ENCODE peak calls at places on chromosome 14, in six cellular contexts. M, N, Z, Q, R and I are unnamed samples.

GRCh38 chr14:33686218-33686617 is 264.7 kb downstream of the EGLN3 start:
- DNase-seq in M (no peak), N (peak; percentile 64), Z (no peak), Q (no peak), R (no peak), I (peak; percentile 88)

GRCh38 chr14:32703246-32703645 is 235.4 kb upstream of the NPAS3 start:
- DNase-seq in M (peak; percentile 20), Q (peak; percentile 33), R (no peak), Z (no peak), N (peak; percentile 59), I (no peak)

GRCh38 chr14:73662439-73663056 is 17.8 kb downstream of the DNAL1 start:
- DNase-seq in R (peak; percentile 26), M (no peak), Q (peak; percentile 86), Z (peak; percentile 65), N (peak; percentile 94), I (peak; percentile 94)

GRCh38 chr14:77579760-77580159 is 36.7 kb downstream of the SPTLC2 start:
- DNase-seq in R (no peak), Q (no peak), N (no peak), M (no peak), Z (no peak), I (no peak)

GRCh38 chr14:33943484-33943883 is 7.4 kb downstream of the EGLN3 start:
- DNase-seq in M (no peak), Q (no peak), Z (peak; percentile 12), R (no peak), N (no peak), I (no peak)

GRCh38 chr14:101505216-101505970 is 55.9 kb upstream of the DIO3 start:
- DNase-seq in R (peak; percentile 11), Q (no peak), Z (no peak), M (no peak), N (no peak), I (no peak)

GRCh38 chr14:77543240-77543551 is 44.6 kb upstream of the ISM2 start:
- DNase-seq in Q (no peak), M (no peak), Z (no peak), R (no peak), N (no peak), I (no peak)

GRCh38 chr14:51750542-51750941 is 98.8 kb downstream of the FRMD6 start:
- DNase-seq in Z (no peak), M (no peak), R (no peak), N (no peak), Q (no peak), I (no peak)

GRCh38 chr14:41482861-41483260 is 123.8 kb upstream of the LRFN5 start:
- DNase-seq in M (no peak), R (no peak), Z (no peak), N (no peak), Q (no peak), I (no peak)

GRCh38 chr14:77151918-77152588 is 10.5 kb upstream of the ZDHHC22 start:
- DNase-seq in M (no peak), N (peak; percentile 42), Q (no peak), Z (no peak), R (no peak), I (peak; percentile 19)

GRCh38 chr14:34926552-34926951 is 51.4 kb upstream of the BAZ1A start:
- DNase-seq in M (no peak), Z (no peak), R (no peak), Q (no peak), N (peak; percentile 14), I (peak; percentile 20)

GRCh38 chr14:36028665-36029064 is 147.9 kb downstream of the PTCSC3 start:
- DNase-seq in M (no peak), Z (no peak), Q (no peak), R (no peak), N (no peak), I (no peak)

GRCh38 chr14:44846232-44846824 is 115.4 kb downstream of the KLHL28 start:
- DNase-seq in Q (peak; percentile 27), M (no peak), Z (peak; percentile 30), R (no peak), N (peak; percentile 57), I (peak; percentile 44)
- TF ChIP-seq CTCF in Q (peak; percentile 87), M (peak; percentile 83), Z (peak; percentile 59), R (peak; percentile 59), N (peak; percentile 90), I (peak; percentile 86)

GRCh38 chr14:90883197-90883596 is 67.0 kb upstream of the TTC7B start:
- DNase-seq in M (no peak), Q (no peak), R (no peak), N (no peak), Z (no peak), I (no peak)
- TF ChIP-seq CTCF in M (no peak), Q (no peak), R (no peak), N (no peak), Z (no peak), I (no peak)

GRCh38 chr14:80356413-80356812 is 145.1 kb upstream of the DIO2 start:
- DNase-seq in R (no peak), Z (peak; percentile 5), M (no peak), Q (no peak), N (peak; percentile 17), I (no peak)
- TF ChIP-seq CTCF in R (no peak), Z (no peak), M (no peak), Q (peak; percentile 66), N (peak; percentile 34), I (peak; percentile 76)

GRCh38 chr14:105198588-105198987 is 17.5 kb upstream of the NUDT14 start:
- DNase-seq in Z (no peak), M (no peak), R (no peak), N (no peak), Q (no peak), I (no peak)

GRCh38 chr14:105200641-105201040 is 19.5 kb upstream of the NUDT14 start:
- DNase-seq in R (no peak), N (no peak), Q (no peak), M (no peak), Z (no peak), I (no peak)

GRCh38 chr14:105199093-105199492 is 18.0 kb upstream of the NUDT14 start:
- DNase-seq in N (no peak), Q (no peak), R (no peak), M (peak; percentile 75), Z (no peak), I (no peak)

GRCh38 chr14:105201156-105201927 is 20.2 kb upstream of the NUDT14 start:
- DNase-seq in R (no peak), Z (no peak), M (no peak), Q (no peak), N (no peak), I (no peak)

GRCh38 chr14:105200074-105200473 is 19.0 kb upstream of the NUDT14 start:
- DNase-seq in R (no peak), Q (no peak), Z (no peak), M (no peak), N (no peak), I (no peak)
- TF ChIP-seq CTCF in R (no peak), Q (no peak), Z (no peak), M (peak; percentile 9), N (no peak), I (peak; percentile 47)

GRCh38 chr14:65414961-65415589 is 2.5 kb downstream of the FUT8 start:
- DNase-seq in Q (peak; percentile 31), M (peak; percentile 16), R (no peak), N (peak; percentile 69), Z (peak; percentile 10), I (peak; percentile 44)
- TF ChIP-seq CTCF in Q (peak; percentile 44), M (peak; percentile 68), R (peak; percentile 43), N (peak; percentile 32), Z (no peak), I (peak; percentile 82)

GRCh38 chr14:56552615-56553014 is 27.0 kb upstream of the TMEM260 start:
- DNase-seq in N (no peak), Z (no peak), M (no peak), R (no peak), Q (no peak), I (no peak)
- TF ChIP-seq CTCF in N (no peak), Z (no peak), M (no peak), R (no peak), Q (no peak), I (no peak)

DNA sequence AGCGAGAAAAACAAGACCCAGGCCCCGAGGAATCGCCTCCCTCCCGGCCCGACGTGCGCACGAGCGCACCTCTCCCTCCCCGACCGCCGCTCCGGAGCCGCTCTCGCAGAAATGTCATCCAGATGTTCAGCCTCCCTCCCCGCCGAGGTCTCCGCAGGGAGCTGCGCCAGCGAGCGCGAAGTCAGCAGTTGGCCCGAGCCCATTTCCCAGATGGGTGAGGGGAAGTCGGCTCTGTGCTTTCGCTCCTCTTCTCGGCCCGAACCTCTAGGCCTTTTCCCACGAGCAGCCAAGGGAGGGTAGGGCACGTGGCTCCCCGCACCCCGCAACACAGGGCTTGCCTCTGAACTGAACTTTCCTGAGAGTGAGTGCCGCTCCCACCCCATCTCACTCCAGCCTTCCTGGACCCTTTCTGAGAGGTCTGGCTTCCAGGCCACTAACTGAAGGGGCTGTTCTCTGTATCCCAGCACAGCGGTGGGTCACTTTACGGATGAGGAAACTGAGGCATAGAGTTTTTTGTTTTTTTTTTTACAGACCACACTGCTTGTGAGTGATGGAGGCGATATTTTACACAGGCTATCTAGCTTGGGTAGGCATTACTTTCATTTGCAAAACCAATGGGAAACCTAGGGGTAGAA is 1.0 kb upstream of the TGFB3 start:
- DNase-seq in N (peak; percentile 80), Q (no peak), M (peak; percentile 81), R (peak; percentile 87), Z (no peak), I (peak; percentile 11)
- TF ChIP-seq CTCF in N (no peak), Q (no peak), M (peak; percentile 34), R (no peak), Z (no peak), I (peak; percentile 65)

GRCh38 chr14:25461780-25462179 is 411.8 kb upstream of the STXBP6 start:
- DNase-seq in R (no peak), M (no peak), Z (no peak), Q (no peak), N (no peak), I (no peak)
- TF ChIP-seq CTCF in R (no peak), M (no peak), Z (no peak), Q (no peak), N (no peak), I (no peak)